ENCODE peak calls at places on chromosome 13, in six cellular contexts. O, P, S, R, H and L are unnamed samples.

GRCh38 chr13:80399340-80400163 is 58.6 kb upstream of the SPRY2 start:
- DNase-seq in O (no peak), H (no peak), P (no peak), S (no peak), R (no peak), L (no peak)

GRCh38 chr13:109729031-109729870 is 57.1 kb downstream of the IRS2 start:
- DNase-seq in R (no peak), S (no peak), O (peak), H (no peak), P (no peak), L (no peak)

GRCh38 chr13:81987159-81987558 is 1646.2 kb upstream of the SPRY2 start:
- DNase-seq in H (no peak), O (no peak), P (no peak), R (no peak), S (no peak), L (no peak)

GRCh38 chr13:73898899-73899298 is 235.3 kb downstream of the KLF12 start:
- DNase-seq in O (no peak), H (no peak), R (no peak), P (no peak), S (no peak), L (no peak)

GRCh38 chr13:49649244-49649962 is 21.1 kb downstream of the ARL11 start:
- DNase-seq in R (peak), H (no peak), P (no peak), O (peak), S (peak), L (no peak)

GRCh38 chr13:21079761-21080730 is 18.7 kb upstream of the LATS2 start:
- DNase-seq in O (peak), S (peak), H (no peak), P (no peak), R (peak), L (peak)

GRCh38 chr13:103640617-103641016 is 574.4 kb upstream of the SLC10A2 start:
- DNase-seq in R (no peak), S (no peak), H (no peak), P (no peak), O (no peak), L (no peak)

GRCh38 chr13:37616131-37616530 is 17.6 kb upstream of the POSTN start:
- DNase-seq in R (peak), P (no peak), H (no peak), S (no peak), O (peak), L (no peak)

GRCh38 chr13:97205971-97206370 is 16.2 kb upstream of the MBNL2 start:
- DNase-seq in S (peak), R (peak), O (peak), H (no peak), P (no peak), L (no peak)

GRCh38 chr13:83297591-83298305 is 584.5 kb downstream of the SLITRK1 start:
- DNase-seq in P (no peak), O (peak), S (no peak), R (no peak), H (no peak), L (no peak)

GRCh38 chr13:25171170-25171516 is 945 bp downstream of the AMER2 start:
- DNase-seq in S (no peak), R (no peak), P (no peak), O (no peak), H (no peak), L (no peak)

GRCh38 chr13:106096661-106097092 is 438.8 kb downstream of the EFNB2 start:
- DNase-seq in R (no peak), S (no peak), P (no peak), O (no peak), H (peak), L (no peak)

GRCh38 chr13:67554746-67555452 is 324.8 kb upstream of the PCDH9 start:
- DNase-seq in O (peak), S (no peak), P (no peak), H (no peak), R (peak), L (no peak)

GRCh38 chr13:59391696-59392095 is 772.0 kb downstream of the DIAPH3 start:
- DNase-seq in R (peak), O (peak), S (peak), P (no peak), H (no peak), L (no peak)

GRCh38 chr13:111623170-111623569 is 302.7 kb downstream of the TEX29 start:
- DNase-seq in S (no peak), H (no peak), P (no peak), O (no peak), R (no peak), L (no peak)

GRCh38 chr13:37198629-37199028 is 93.2 kb upstream of the CSNK1A1L start:
- DNase-seq in H (no peak), P (no peak), O (no peak), S (no peak), R (no peak), L (no peak)

GRCh38 chr13:20198781-20199180 is 6.0 kb upstream of the GJB2 start:
- DNase-seq in S (no peak), O (peak), P (no peak), R (no peak), H (no peak), L (no peak)

GRCh38 chr13:42153371-42153770 is 104.9 kb downstream of the DGKH start:
- DNase-seq in R (peak), H (no peak), S (peak), O (no peak), P (no peak), L (no peak)

GRCh38 chr13:98751397-98752110 is 918 bp downstream of the SLC15A1 start:
- DNase-seq in S (peak), P (no peak), R (peak), O (peak), H (no peak), L (no peak)

GRCh38 chr13:81745391-81745790 is 1404.5 kb upstream of the SPRY2 start:
- DNase-seq in S (no peak), R (no peak), O (no peak), H (no peak), P (no peak), L (no peak)

GRCh38 chr13:98348476-98348875 is 171.4 kb upstream of the RNF113B start:
- DNase-seq in H (peak), O (no peak), P (no peak), S (no peak), R (no peak), L (no peak)

GRCh38 chr13:99606322-99607089 is 105.2 kb downstream of the TM9SF2 start:
- DNase-seq in S (peak), R (peak), P (peak), O (peak), H (peak), L (no peak)

GRCh38 chr13:102905905-102906304 is 60.1 kb downstream of the ERCC5 start:
- DNase-seq in R (no peak), S (no peak), P (no peak), O (no peak), H (no peak), L (no peak)

GRCh38 chr13:99442273-99442895 is 58.9 kb upstream of the TM9SF2 start:
- DNase-seq in R (peak), S (peak), H (peak), O (peak), P (no peak), L (no peak)

GRCh38 chr13:98173431-98173921 is 3.6 kb downstream of the RNF113B start:
- DNase-seq in O (peak), S (peak), H (peak), R (peak), P (no peak), L (peak)

GRCh38 chr13:111050539-111050879 is 64.6 kb upstream of the ARHGEF7 start:
- DNase-seq in O (no peak), P (no peak), R (no peak), S (no peak), H (no peak), L (no peak)

GRCh38 chr13:43880451-43880850 is 747 bp downstream of the LACC1 start:
- DNase-seq in P (no peak), H (no peak), O (no peak), S (no peak), R (no peak), L (no peak)

GRCh38 chr13:43877788-43878187 is 1.8 kb downstream of the CCDC122 start:
- DNase-seq in O (no peak), P (no peak), H (no peak), S (no peak), R (no peak), L (no peak)

GRCh38 chr13:43880930-43881329 is 1.2 kb downstream of the LACC1 start:
- DNase-seq in O (no peak), S (peak), H (no peak), R (no peak), P (no peak), L (no peak)

GRCh38 chr13:43878897-43879322 is 630 bp downstream of the CCDC122 start:
- DNase-seq in R (peak), O (peak), H (peak), S (peak), P (peak), L (no peak)

GRCh38 chr13:43879323-43880181 is at the start of the genes CCDC122 and LACC1:
- DNase-seq in P (peak), O (peak), H (peak), R (peak), S (peak), L (no peak)
- H3K4me3 ChIP-seq in P (peak), O (peak), H (peak), R (peak), S (peak), L (peak)

GRCh38 chr13:87674143-87674772 is 3.1 kb downstream of the SLITRK5 start:
- DNase-seq in P (no peak), O (no peak), R (no peak), S (no peak), H (no peak), L (no peak)
- H3K4me3 ChIP-seq in P (no peak), O (peak), R (no peak), S (no peak), H (peak), L (no peak)

DNA sequence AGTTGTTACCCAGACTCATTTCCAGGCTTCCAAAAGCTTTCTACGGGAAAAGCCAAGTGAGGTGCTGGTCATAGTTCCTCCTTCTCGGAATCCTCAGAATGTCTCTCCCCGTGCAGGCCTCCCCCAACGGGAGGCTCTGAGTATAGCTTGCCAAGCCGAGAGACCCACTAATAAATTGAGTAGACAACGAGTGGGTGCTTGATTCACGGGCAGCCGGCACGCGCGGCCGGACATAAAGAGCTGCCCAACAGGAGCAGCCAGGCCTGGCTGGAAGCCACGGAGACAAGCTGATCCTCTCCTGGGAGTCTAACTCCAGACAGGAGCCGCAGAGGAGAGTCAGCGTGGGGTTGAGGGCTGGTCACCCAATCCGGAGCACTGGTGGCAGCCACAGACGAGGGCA is 43.4 kb upstream of the MEDAG start:
- DNase-seq in O (peak), S (no peak), P (peak), H (peak), R (no peak), L (no peak)
- H3K4me3 ChIP-seq in O (no peak), S (no peak), P (no peak), H (no peak), R (no peak), L (no peak)

DNA sequence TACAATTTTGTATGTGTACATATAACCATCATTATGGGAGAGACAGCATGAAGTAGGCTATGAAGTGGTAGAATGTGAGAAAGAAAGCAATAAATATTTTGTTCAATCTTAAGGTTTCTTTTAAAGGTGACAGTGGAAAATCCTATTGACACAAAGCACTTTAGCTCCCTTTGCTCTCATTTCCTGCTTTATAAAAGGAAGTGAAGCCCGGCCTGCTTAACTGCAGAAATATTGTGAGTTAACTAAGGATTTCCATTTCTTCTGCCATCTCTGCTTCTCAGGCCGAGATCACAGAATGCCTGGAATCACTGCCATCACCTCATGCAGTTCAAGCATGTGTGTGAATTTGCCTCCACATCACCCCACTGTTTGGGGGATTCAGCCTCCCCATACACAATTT is 83.5 kb downstream of the FRY start:
- DNase-seq in R (no peak), H (no peak), S (no peak), O (no peak), P (no peak), L (no peak)
- H3K4me3 ChIP-seq in R (no peak), H (no peak), S (no peak), O (no peak), P (no peak), L (no peak)

GRCh38 chr13:43787998-43788397 is 1.2 kb upstream of the ENOX1 start:
- DNase-seq in H (no peak), S (peak), P (no peak), R (peak), O (peak), L (no peak)
- H3K4me3 ChIP-seq in H (no peak), S (peak), P (no peak), R (no peak), O (peak), L (peak)

DNA sequence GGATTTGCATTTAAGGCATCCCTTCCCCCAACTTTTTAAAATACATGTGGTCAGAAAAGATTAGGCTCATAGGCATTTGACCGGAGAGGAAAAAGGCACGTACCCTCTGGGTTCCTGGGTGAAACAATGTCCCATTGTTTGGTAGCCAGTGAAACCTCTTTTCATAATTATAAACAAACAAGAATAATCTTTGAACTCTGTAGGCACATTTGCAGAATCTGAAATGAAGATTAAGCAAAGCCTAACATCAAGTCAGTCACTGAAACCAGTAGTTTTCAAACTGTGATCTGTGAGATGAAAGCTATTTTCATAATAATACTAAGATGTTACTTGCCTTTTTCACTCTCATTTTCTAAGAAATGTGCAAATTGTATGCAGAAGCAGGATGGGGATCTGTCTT is 105.3 kb downstream of the WDFY2 start:
- DNase-seq in S (no peak), P (no peak), H (no peak), O (no peak), R (no peak), L (no peak)
- H3K4me3 ChIP-seq in S (no peak), P (no peak), H (no peak), O (no peak), R (no peak), L (no peak)

GRCh38 chr13:60654405-60654804 is 257.4 kb downstream of the TDRD3 start:
- DNase-seq in R (no peak), H (peak), P (no peak), S (peak), O (peak), L (no peak)
- H3K4me3 ChIP-seq in R (no peak), H (no peak), P (no peak), S (no peak), O (no peak), L (no peak)

GRCh38 chr13:101730420-101731000 is 278.0 kb downstream of the ITGBL1 start:
- DNase-seq in P (no peak), H (no peak), S (no peak), O (no peak), R (no peak), L (no peak)

GRCh38 chr13:101727118-101727517 is 274.6 kb downstream of the ITGBL1 start:
- DNase-seq in S (no peak), O (peak), R (no peak), H (no peak), P (no peak), L (no peak)

GRCh38 chr13:101728021-101728420 is 275.5 kb downstream of the ITGBL1 start:
- DNase-seq in S (no peak), O (no peak), H (no peak), P (no peak), R (no peak), L (no peak)

GRCh38 chr13:101726681-101727080 is 274.2 kb downstream of the ITGBL1 start:
- DNase-seq in S (no peak), H (no peak), R (no peak), P (no peak), O (no peak), L (no peak)

GRCh38 chr13:101728615-101729014 is 276.1 kb downstream of the ITGBL1 start:
- DNase-seq in P (no peak), H (no peak), R (no peak), O (no peak), S (no peak), L (no peak)
- H3K4me3 ChIP-seq in P (no peak), H (no peak), R (no peak), O (no peak), S (no peak), L (no peak)